ENCODE peak calls at places on chromosomes 5 and 9, in five cellular contexts. R is substantia nigra; E is tibial nerve; U is heart right ventricle; I is activated effector memory CD4-positive, alpha-beta T cell treated with anti-CD3 and anti-CD28 coated beads, Interleukin-2, amount 50 U/mL, for 16 hours. L is an unnamed sample.

GRCh38 chr9:136665111-136665703 is 2.5 kb downstream of the EGFL7 start:
- DNase-seq in E (no peak), I (no peak), R (no peak), U (no peak), L (no peak)

GRCh38 chr5:9624196-9624947 is 5.8 kb downstream of the TAS2R1 start:
- DNase-seq in E (no peak), I (no peak), R (no peak), U (no peak), L (no peak)

GRCh38 chr9:136941231-136942111 is 3.1 kb downstream of the FBXW5 start:
- DNase-seq in E (no peak), U (no peak), I (no peak), R (no peak), L (no peak)

GRCh38 chr9:21028476-21028875 is 3.0 kb downstream of the HACD4 start:
- DNase-seq in R (no peak), I (no peak), U (no peak), E (no peak), L (no peak)

GRCh38 chr9:83698976-83699585 is 8.7 kb downstream of the UBQLN1 start:
- DNase-seq in E (no peak), R (no peak), U (no peak), I (no peak), L (no peak)

GRCh38 chr5:86411596-86411995 is 206.1 kb upstream of the COX7C start:
- DNase-seq in I (no peak), U (no peak), R (no peak), E (no peak), L (no peak)

GRCh38 chr9:114367823-114368609 is 19.8 kb downstream of the AKNA start:
- DNase-seq in U (no peak), R (no peak), E (no peak), I (peak; percentile 60), L (no peak)

GRCh38 chr5:111777382-111777781 is 20.4 kb upstream of the NREP start:
- DNase-seq in I (no peak), E (no peak), R (no peak), U (no peak), L (no peak)

GRCh38 chr5:73793911-73794310 is 167.9 kb downstream of the ARHGEF28 start:
- DNase-seq in I (no peak), E (no peak), U (no peak), R (no peak), L (no peak)

GRCh38 chr5:18497089-18497488 is 862.8 kb downstream of the TAF11L14 start:
- DNase-seq in R (no peak), I (no peak), E (no peak), U (no peak), L (no peak)

GRCh38 chr5:120447706-120448239 is 16.3 kb upstream of the PRR16 start:
- DNase-seq in I (no peak), R (no peak), U (no peak), E (no peak), L (no peak)

GRCh38 chr5:2297991-2298390 is 415.3 kb upstream of the IRX4 start:
- DNase-seq in U (no peak), R (no peak), I (no peak), E (no peak), L (no peak)

GRCh38 chr5:80964919-80965318 is 4.8 kb downstream of the RASGRF2 start:
- DNase-seq in U (no peak), E (no peak), R (no peak), I (no peak), L (no peak)

GRCh38 chr5:39177629-39177959 is 41.8 kb downstream of the FYB1 start:
- DNase-seq in E (no peak), I (no peak), R (no peak), U (no peak), L (no peak)

GRCh38 chr9:24245988-24246387 is 299.7 kb downstream of the IZUMO3 start:
- DNase-seq in I (no peak), U (no peak), R (no peak), E (no peak), L (peak; percentile 32)